ENCODE peak calls at places on chromosomes 12 and 14, in nine cellular contexts. D is CD4-positive, alpha-beta memory T cell; N is cardiac muscle cell; L is Panc1; Q is lower lobe of right lung; M is upper lobe of right lung; W is astrocyte; F is neuronal stem cell; C is stomach. A is an unnamed sample.

GRCh38 chr12:9745191-9745590 is 12.3 kb upstream of the CLECL1 start:
- DNase-seq in M (no peak), W (no peak), D (no peak), N (no peak), L (no peak), F (no peak), C (no peak), Q (no peak), A (no peak)

GRCh38 chr12:16030729-16031128 is 119.6 kb downstream of the DERA start:
- DNase-seq in D (no peak), W (no peak), C (no peak), M (no peak), L (no peak), Q (no peak), N (no peak), F (no peak), A (no peak)

GRCh38 chr12:53986686-53987180 is 1.8 kb downstream of the HOXC10 start:
- DNase-seq in C (no peak), Q (no peak), W (no peak), N (no peak), D (no peak), F (no peak), L (no peak), M (no peak), A (no peak)

GRCh38 chr14:52695481-52696091 is at the start of gene ERO1A:
- DNase-seq in N (peak; percentile 83), C (peak; percentile 88), F (peak; percentile 69), D (peak; percentile 58), M (peak; percentile 95), W (peak; percentile 73), L (no peak), Q (peak; percentile 91), A (peak; percentile 57)

GRCh38 chr14:103910262-103910935 is 17.9 kb upstream of the TDRD9 start:
- DNase-seq in N (peak; percentile 95), Q (peak; percentile 94), W (peak; percentile 75), C (peak; percentile 94), L (no peak), D (peak; percentile 61), M (peak; percentile 93), F (peak; percentile 84), A (peak; percentile 37)

GRCh38 chr12:52029686-52030085 is 21.6 kb upstream of the NR4A1 start:
- DNase-seq in D (no peak), M (no peak), C (peak; percentile 37), L (no peak), F (peak; percentile 83), Q (peak; percentile 67), W (peak; percentile 38), N (peak; percentile 91), A (no peak)

GRCh38 chr12:79441534-79441933 is 249.2 kb downstream of the PAWR start:
- DNase-seq in M (no peak), N (no peak), Q (no peak), W (no peak), L (no peak), F (no peak), C (no peak), D (no peak), A (no peak)

GRCh38 chr12:92051441-92051840 is 94.2 kb downstream of the BTG1 start:
- DNase-seq in N (no peak), Q (no peak), C (no peak), F (no peak), M (no peak), D (no peak), W (no peak), L (no peak), A (no peak)

GRCh38 chr12:130849561-130850417 is 10.7 kb upstream of the STX2 start:
- DNase-seq in L (no peak), N (no peak), W (no peak), Q (no peak), M (no peak), F (no peak), C (no peak), D (no peak), A (no peak)

GRCh38 chr12:57552692-57553321 is 3.0 kb downstream of the KIF5A start:
- DNase-seq in W (peak; percentile 47), N (peak; percentile 19), M (peak; percentile 18), Q (no peak), D (no peak), F (no peak), L (no peak), C (no peak), A (no peak)

GRCh38 chr12:75837700-75838099 is 193.9 kb downstream of the PHLDA1 start:
- DNase-seq in L (no peak), F (no peak), M (no peak), C (no peak), D (no peak), N (no peak), W (no peak), Q (peak; percentile 52), A (no peak)

GRCh38 chr12:111846016-111846415 is 4.0 kb downstream of the MAPKAPK5 start:
- DNase-seq in M (no peak), D (no peak), N (no peak), C (no peak), L (no peak), W (peak; percentile 14), Q (no peak), F (no peak), A (no peak)

GRCh38 chr14:24430143-24430681 is 458 bp downstream of the KHNYN start:
- DNase-seq in M (peak; percentile 91), L (no peak), W (peak; percentile 49), Q (peak; percentile 85), N (peak; percentile 85), F (peak; percentile 42), D (peak; percentile 57), C (peak; percentile 72), A (no peak)

GRCh38 chr14:88590173-88590572 is 27.3 kb downstream of the ZC3H14 start:
- DNase-seq in D (no peak), M (no peak), N (no peak), F (no peak), C (no peak), Q (no peak), L (no peak), W (no peak), A (no peak)

GRCh38 chr14:68374682-68375081 is 418.2 kb downstream of the ZFP36L1 start:
- DNase-seq in C (no peak), Q (no peak), L (no peak), W (no peak), F (no peak), D (no peak), M (no peak), N (no peak), A (no peak)

GRCh38 chr14:75495399-75495798 is 26.9 kb upstream of the BATF start:
- DNase-seq in W (no peak), D (no peak), M (no peak), C (no peak), F (no peak), Q (no peak), L (no peak), N (no peak), A (no peak)

GRCh38 chr14:67539116-67539515 is 6.0 kb downstream of the PLEKHH1 start:
- DNase-seq in L (no peak), N (no peak), F (peak; percentile 51), M (no peak), C (no peak), Q (no peak), D (no peak), W (no peak), A (no peak)

DNA sequence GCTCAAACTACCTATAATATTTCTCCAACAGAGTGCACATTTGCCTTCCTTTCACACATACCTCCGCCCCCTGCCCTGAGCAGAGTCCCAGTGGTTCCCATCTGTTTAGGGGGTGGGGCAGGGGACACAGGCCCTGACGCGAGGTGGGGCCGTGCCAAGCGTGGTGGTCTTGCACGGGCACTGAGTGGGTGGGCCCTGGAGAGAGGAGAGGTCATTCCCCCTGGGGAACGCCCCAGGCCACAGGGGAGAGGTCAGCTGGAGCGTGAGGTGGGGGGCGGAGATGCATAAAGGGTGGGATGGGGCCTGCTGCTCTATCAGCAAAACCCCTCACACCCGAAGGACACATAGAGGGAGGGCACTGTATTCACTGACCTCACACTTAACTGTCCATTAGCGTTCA is 441.9 kb downstream of the TMEM121 start:
- DNase-seq in C (no peak), L (no peak), D (no peak), M (no peak), Q (no peak), F (no peak), W (no peak), N (no peak), A (no peak)
- H3K9me3 ChIP-seq in C (no peaks in the 10 kb centered on the region), L (no peaks in the 10 kb centered on the region), D (no peaks in the 10 kb centered on the region), M (no peaks in the 10 kb centered on the region), Q (no peaks in the 10 kb centered on the region), F (peaks cover 10% of the 10 kb centered on the region), W (no peaks in the 10 kb centered on the region), N (no peaks in the 10 kb centered on the region), A (no peaks in the 10 kb centered on the region)

GRCh38 chr14:106372870-106373657 is 846.7 kb downstream of the TMEM121 start:
- DNase-seq in C (peak; percentile 73), N (no peak), L (peak; percentile 17), W (no peak), F (no peak), M (peak; percentile 84), D (peak; percentile 68), Q (peak; percentile 77), A (peak; percentile 63)

GRCh38 chr14:106377432-106377831 is 851.0 kb downstream of the TMEM121 start:
- DNase-seq in D (no peak), N (no peak), F (no peak), C (no peak), W (no peak), L (no peak), Q (no peak), M (no peak), A (no peak)

GRCh38 chr14:106380740-106381139 is 854.4 kb downstream of the TMEM121 start:
- DNase-seq in N (no peak), F (no peak), D (no peak), L (no peak), M (no peak), C (no peak), W (no peak), Q (no peak), A (no peak)

GRCh38 chr14:106378191-106378590 is 851.8 kb downstream of the TMEM121 start:
- DNase-seq in Q (no peak), C (no peak), F (no peak), N (no peak), D (no peak), M (no peak), L (no peak), W (no peak), A (no peak)
- H3K9me3 ChIP-seq in Q (no peaks in the 10 kb centered on the region), C (no peaks in the 10 kb centered on the region), F (peaks cover 26% of the 10 kb centered on the region), N (no peaks in the 10 kb centered on the region), D (no peaks in the 10 kb centered on the region), M (no peaks in the 10 kb centered on the region), L (no peaks in the 10 kb centered on the region), W (peaks cover 3% of the 10 kb centered on the region), A (no peaks in the 10 kb centered on the region)

GRCh38 chr12:132951649-132952048 is 4.5 kb downstream of the ZNF605 start:
- DNase-seq in M (no peak), W (no peak), D (no peak), N (no peak), C (no peak), Q (no peak), F (no peak), L (no peak), A (no peak)
- H3K9me3 ChIP-seq in M (peaks cover 27% of the 10 kb centered on the region), W (peaks cover 40% of the 10 kb centered on the region), D (peaks cover 3% of the 10 kb centered on the region), N (no peaks in the 10 kb centered on the region), C (peaks cover 74% of the 10 kb centered on the region), Q (peaks cover 51% of the 10 kb centered on the region), F (peaks cover 47% of the 10 kb centered on the region), L (peaks cover 52% of the 10 kb centered on the region), A (no peaks in the 10 kb centered on the region)

GRCh38 chr12:84408936-84409335 is 503.7 kb downstream of the SLC6A15 start:
- DNase-seq in D (no peak), M (no peak), N (no peak), L (no peak), C (no peak), F (no peak), W (no peak), Q (no peak), A (no peak)

GRCh38 chr12:84413656-84414055 is 498.9 kb downstream of the SLC6A15 start:
- DNase-seq in F (no peak), C (no peak), L (no peak), Q (no peak), W (no peak), M (no peak), N (no peak), D (no peak), A (no peak)

GRCh38 chr12:84411031-84411430 is 501.6 kb downstream of the SLC6A15 start:
- DNase-seq in M (no peak), Q (no peak), N (no peak), W (no peak), C (no peak), D (no peak), F (no peak), L (no peak), A (no peak)
- H3K9me3 ChIP-seq in M (no peaks in the 10 kb centered on the region), Q (no peaks in the 10 kb centered on the region), N (no peaks in the 10 kb centered on the region), W (no peaks in the 10 kb centered on the region), C (no peaks in the 10 kb centered on the region), D (no peaks in the 10 kb centered on the region), F (peaks cover 1% of the 10 kb centered on the region), L (no peaks in the 10 kb centered on the region), A (no peaks in the 10 kb centered on the region)